ENCODE peak calls at places on chromosomes 6 and 20, in six cellular contexts. P is WTC11, A is GF-D8, O is GM13976, J is nephron progenitor cell, W is caudate nucleus. F is an unnamed sample.

GRCh38 chr6:100880149-100880900 is 804 bp downstream of the ASCC3 start:
- DNase-seq in P (no peak), A (no peak), O (no peak), J (no peak), W (no peak), F (no peak)

GRCh38 chr20:11117808-11118528 is 444.2 kb upstream of the JAG1 start:
- DNase-seq in P (no peak), A (no peak), O (no peak), J (no peak), W (no peak), F (no peak)

GRCh38 chr6:26604026-26604425 is 7.3 kb downstream of the ABT1 start:
- DNase-seq in P (no peak), A (no peak), O (no peak), J (no peak), W (no peak), F (no peak)

GRCh38 chr20:57662028-57662312 is 41.7 kb upstream of the ZBP1 start:
- DNase-seq in P (peak; percentile 6), A (no peak), O (peak; percentile 17), J (no peak), W (no peak), F (no peak)

GRCh38 chr6:29558439-29559079 is 973 bp downstream of the UBD start:
- DNase-seq in P (no peak), A (no peak), O (no peak), J (no peak), W (no peak), F (no peak)

GRCh38 chr6:28563420-28564095 is 37.9 kb downstream of the GPX5 start:
- DNase-seq in P (no peak), A (no peak), O (no peak), J (peak; percentile 17), W (no peak), F (no peak)

GRCh38 chr6:165060636-165061190 is 248.7 kb downstream of the C6orf118 start:
- DNase-seq in P (no peak), A (no peak), O (no peak), J (no peak), W (no peak), F (no peak)

GRCh38 chr6:127247114-127248096 is 19.3 kb upstream of the RNF146 start:
- DNase-seq in P (no peak), A (no peak), O (no peak), J (no peak), W (no peak), F (no peak)

GRCh38 chr20:50055524-50056083 is 57.3 kb downstream of the UBE2V1 start:
- DNase-seq in P (no peak), A (no peak), O (no peak), J (no peak), W (no peak), F (no peak)

GRCh38 chr6:167827062-167827587 is 414 bp downstream of the AFDN start:
- DNase-seq in P (peak; percentile 47), A (no peak), O (peak; percentile 80), J (no peak), W (no peak), F (no peak)

GRCh38 chr6:27547157-27548075 is 74.5 kb upstream of the ZNF184 start:
- DNase-seq in P (peak; percentile 69), A (no peak), O (no peak), J (peak; percentile 72), W (no peak), F (peak; percentile 59)

GRCh38 chr6:45438849-45439406 is 61.2 kb upstream of the SUPT3H start:
- DNase-seq in P (no peak), A (peak; percentile 48), O (no peak), J (no peak), W (no peak), F (no peak)

GRCh38 chr6:119340766-119341487 is 8.6 kb downstream of the MAN1A1 start:
- DNase-seq in P (peak; percentile 47), A (no peak), O (no peak), J (no peak), W (no peak), F (no peak)

GRCh38 chr20:2032168-2032567 is 38.3 kb upstream of the PDYN start:
- DNase-seq in P (no peak), A (no peak), O (no peak), J (peak; percentile 11), W (peak; percentile 57), F (no peak)

GRCh38 chr6:73746776-73747175 is 50.8 kb downstream of the CD109 start:
- DNase-seq in P (no peak), A (no peak), O (no peak), J (no peak), W (no peak), F (no peak)

GRCh38 chr6:108294787-108295625 is at the start of gene AFG1L:
- DNase-seq in P (peak; percentile 95), A (peak; percentile 81), O (peak; percentile 90), J (peak; percentile 92), W (peak; percentile 84), F (peak; percentile 74)

GRCh38 chr6:117613920-117614535 is 11.7 kb upstream of the GOPC start:
- DNase-seq in P (no peak), A (no peak), O (no peak), J (no peak), W (no peak), F (no peak)

GRCh38 chr20:37816003-37816402 is 86.9 kb upstream of the VSTM2L start:
- DNase-seq in P (no peak), A (no peak), O (no peak), J (no peak), W (no peak), F (no peak)

GRCh38 chr6:116884530-116884929 is 7.5 kb downstream of the RFX6 start:
- DNase-seq in P (no peak), A (no peak), O (no peak), J (no peak), W (no peak), F (no peak)

GRCh38 chr6:13284646-13285045 is 43.7 kb downstream of the TBC1D7 start:
- DNase-seq in P (no peak), A (no peak), O (no peak), J (no peak), W (no peak), F (no peak)

GRCh38 chr6:151905854-151906253 is 98.4 kb downstream of the ESR1 start:
- DNase-seq in P (no peak), A (no peak), O (no peak), J (no peak), W (no peak), F (no peak)

GRCh38 chr6:30942338-30943060 is 1.7 kb downstream of the MUCL3 start:
- DNase-seq in P (peak; percentile 98), A (no peak), O (no peak), J (peak; percentile 91), W (no peak), F (no peak)

GRCh38 chr6:41199427-41200246 is 1.3 kb downstream of the TREML2 start:
- DNase-seq in P (no peak), A (no peak), O (peak; percentile 60), J (no peak), W (no peak), F (peak; percentile 55)

GRCh38 chr6:159376443-159377182 is 207.4 kb downstream of the FNDC1 start:
- DNase-seq in P (no peak), A (no peak), O (no peak), J (no peak), W (no peak), F (no peak)

GRCh38 chr6:136226027-136226673 is 24.0 kb downstream of the MTFR2 start:
- DNase-seq in P (peak; percentile 36), A (no peak), O (peak; percentile 52), J (peak; percentile 54), W (no peak), F (no peak)

GRCh38 chr6:168124921-168125320 is 45.9 kb upstream of the FRMD1 start:
- DNase-seq in P (no peak), A (no peak), O (no peak), J (no peak), W (no peak), F (no peak)

GRCh38 chr20:4283011-4283410 is 267.7 kb upstream of the RNF24 start:
- DNase-seq in P (no peak), A (no peak), O (no peak), J (no peak), W (no peak), F (no peak)

GRCh38 chr20:58149412-58150091 is 78.9 kb downstream of the ANKRD60 start:
- DNase-seq in P (no peak), A (no peak), O (no peak), J (no peak), W (no peak), F (no peak)

GRCh38 chr20:52340036-52340634 is 148.6 kb upstream of the ZFP64 start:
- DNase-seq in P (no peak), A (no peak), O (no peak), J (no peak), W (no peak), F (no peak)

GRCh38 chr6:36526066-36526465 is 21.2 kb downstream of the STK38 start:
- DNase-seq in P (no peak), A (peak; percentile 74), O (no peak), J (no peak), W (no peak), F (no peak)

GRCh38 chr6:105484238-105485161 is 81.6 kb upstream of the PREP start:
- DNase-seq in P (no peak), A (no peak), O (no peak), J (no peak), W (no peak), F (no peak)

GRCh38 chr6:30893001-30893591 is 8.8 kb downstream of the DDR1 start:
- DNase-seq in P (no peak), A (no peak), O (no peak), J (no peak), W (no peak), F (no peak)

GRCh38 chr6:70225052-70225451 is 77.8 kb downstream of the COL9A1 start:
- DNase-seq in P (no peak), A (no peak), O (no peak), J (no peak), W (no peak), F (no peak)

GRCh38 chr20:48723308-48724264 is 104.2 kb downstream of the PREX1 start:
- DNase-seq in P (no peak), A (peak; percentile 52), O (no peak), J (peak; percentile 28), W (no peak), F (no peak)

GRCh38 chr6:3285732-3286131 is 27.0 kb downstream of the PSMG4 start:
- DNase-seq in P (peak; percentile 4), A (no peak), O (no peak), J (no peak), W (no peak), F (no peak)

GRCh38 chr20:38127011-38127621 is 38.0 kb downstream of the TGM2 start:
- DNase-seq in P (no peak), A (no peak), O (no peak), J (no peak), W (no peak), F (no peak)

GRCh38 chr6:33211136-33211535 is 2.8 kb downstream of the RING1 start:
- DNase-seq in P (no peak), A (no peak), O (peak; percentile 6), J (no peak), W (no peak), F (no peak)

GRCh38 chr6:29456971-29457370 is at the start of the genes OR11A1 and OR2H1:
- DNase-seq in P (no peak), A (no peak), O (no peak), J (no peak), W (no peak), F (no peak)

GRCh38 chr6:33667776-33668175 is 43.7 kb downstream of the UQCC2 start:
- DNase-seq in P (no peak), A (no peak), O (no peak), J (no peak), W (no peak), F (no peak)

GRCh38 chr20:34713194-34713943 is 9.2 kb downstream of the TP53INP2 start:
- DNase-seq in P (no peak), A (no peak), O (no peak), J (no peak), W (no peak), F (peak; percentile 57)

F was measured in GM12878.